ENCODE peak calls at places on chromosomes 4 and X, in six cellular contexts. D, M, O, N, L and Z are unnamed samples.

GRCh38 chr4:172515266-172515879 is 653.2 kb upstream of the GALNT7 start:
- DNase-seq in M (peak; percentile 41), O (peak; percentile 97), L (no peak), N (no peak), D (peak; percentile 51), Z (no peak)

GRCh38 chrX:2360731-2361130 is 140.0 kb downstream of the DHRSX start:
- DNase-seq in M (no peak), N (no peak), L (no peak), O (no peak), D (no peak), Z (no peak)

GRCh38 chr4:149708513-149709175 is 107.0 kb downstream of the IQCM start:
- DNase-seq in O (peak; percentile 50), D (no peak), L (no peak), M (peak; percentile 46), N (no peak), Z (no peak)

GRCh38 chr4:20764353-20764752 is 64.1 kb downstream of the PACRGL start:
- DNase-seq in M (peak; percentile 28), L (no peak), O (peak; percentile 19), D (no peak), N (no peak), Z (no peak)

GRCh38 chr4:82489076-82489475 is 58.7 kb downstream of the ENOPH1 start:
- DNase-seq in O (no peak), M (no peak), D (no peak), L (no peak), N (no peak), Z (no peak)

GRCh38 chrX:47143894-47144625 is 442 bp downstream of the NDUFB11 start:
- DNase-seq in N (no peak), D (no peak), L (no peak), M (peak; percentile 16), O (peak; percentile 61), Z (no peak)

GRCh38 chr4:3174371-3175338 is 74.3 kb upstream of the MSANTD1 start:
- DNase-seq in N (no peak), D (no peak), M (no peak), O (no peak), L (no peak), Z (no peak)

GRCh38 chr4:144355809-144356757 is 215.6 kb upstream of the GYPA start:
- DNase-seq in M (peak; percentile 78), L (no peak), D (peak; percentile 39), O (peak; percentile 94), N (peak; percentile 6), Z (peak; percentile 80)

GRCh38 chr4:40328383-40328782 is 6.8 kb upstream of the CHRNA9 start:
- DNase-seq in L (no peak), N (no peak), M (no peak), D (no peak), O (no peak), Z (no peak)

GRCh38 chrX:16204538-16204937 is 37.3 kb downstream of the MAGEB17 start:
- DNase-seq in L (no peak), O (no peak), D (no peak), M (no peak), N (no peak), Z (no peak)

GRCh38 chr4:4950891-4951290 is 68.4 kb downstream of the CYTL1 start:
- DNase-seq in D (no peak), L (no peak), M (no peak), O (no peak), N (no peak), Z (no peak)

GRCh38 chr4:156321203-156321602 is 367.5 kb upstream of the CTSO start:
- DNase-seq in M (peak; percentile 94), O (peak; percentile 57), L (no peak), N (peak; percentile 51), D (no peak), Z (no peak)

GRCh38 chr4:1249148-1249730 is 309 bp upstream of the CTBP1 start:
- DNase-seq in O (peak; percentile 86), D (peak; percentile 67), N (peak; percentile 67), L (peak; percentile 78), M (peak; percentile 86), Z (peak; percentile 80)

GRCh38 chr4:13558881-13559280 is 14.6 kb upstream of the NKX3-2 start:
- DNase-seq in L (no peak), M (no peak), N (no peak), D (no peak), O (no peak), Z (no peak)

GRCh38 chrX:106481341-106481740 is 130.4 kb upstream of the RADX start:
- DNase-seq in O (peak; percentile 48), D (peak; percentile 27), L (peak; percentile 60), M (peak; percentile 41), N (peak; percentile 55), Z (peak; percentile 48)

GRCh38 chrX:9207142-9207541 is 173.2 kb upstream of the FAM9B start:
- DNase-seq in N (no peak), D (no peak), M (peak; percentile 17), L (no peak), O (no peak), Z (no peak)

GRCh38 chrX:11412715-11413623 is 119.8 kb downstream of the AMELX start:
- DNase-seq in O (no peak), D (no peak), N (no peak), M (no peak), L (no peak), Z (no peak)

DNA sequence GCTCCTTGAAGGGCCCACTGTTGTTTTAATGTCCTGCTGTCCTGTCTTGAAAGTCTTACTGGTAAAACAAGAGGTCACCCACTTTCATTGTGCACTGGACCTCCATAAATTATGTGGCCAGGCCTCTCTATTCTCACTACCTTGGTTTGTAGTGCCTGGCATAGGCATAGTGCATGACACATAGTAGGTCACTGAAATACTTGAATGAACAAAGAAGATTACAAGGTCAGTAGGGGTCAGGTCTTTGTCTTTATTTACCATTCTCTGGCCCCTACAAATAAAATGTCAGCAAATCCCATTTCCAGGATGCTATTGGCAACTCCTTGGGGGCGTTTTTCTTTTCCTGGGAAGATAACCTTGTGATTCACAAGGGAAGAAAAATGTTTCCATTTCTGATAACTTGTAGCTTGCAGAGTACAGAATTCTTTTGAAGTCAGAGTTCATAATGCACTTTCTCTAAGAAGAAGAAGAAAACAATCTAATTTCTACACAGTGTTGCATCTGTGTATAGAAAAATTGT is 1.4 kb downstream of the PGM2 start:
- DNase-seq in N (no peak), L (no peak), D (no peak), O (no peak), M (no peak), Z (peak; percentile 57)
- H2AFZ ChIP-seq in N (no peak overlapping the region), L (no peak overlapping the region), D (no peak overlapping the region), O (no peak overlapping the region), M (no peak overlapping the region), Z (peak overlapping the region; percentile 98)

DNA sequence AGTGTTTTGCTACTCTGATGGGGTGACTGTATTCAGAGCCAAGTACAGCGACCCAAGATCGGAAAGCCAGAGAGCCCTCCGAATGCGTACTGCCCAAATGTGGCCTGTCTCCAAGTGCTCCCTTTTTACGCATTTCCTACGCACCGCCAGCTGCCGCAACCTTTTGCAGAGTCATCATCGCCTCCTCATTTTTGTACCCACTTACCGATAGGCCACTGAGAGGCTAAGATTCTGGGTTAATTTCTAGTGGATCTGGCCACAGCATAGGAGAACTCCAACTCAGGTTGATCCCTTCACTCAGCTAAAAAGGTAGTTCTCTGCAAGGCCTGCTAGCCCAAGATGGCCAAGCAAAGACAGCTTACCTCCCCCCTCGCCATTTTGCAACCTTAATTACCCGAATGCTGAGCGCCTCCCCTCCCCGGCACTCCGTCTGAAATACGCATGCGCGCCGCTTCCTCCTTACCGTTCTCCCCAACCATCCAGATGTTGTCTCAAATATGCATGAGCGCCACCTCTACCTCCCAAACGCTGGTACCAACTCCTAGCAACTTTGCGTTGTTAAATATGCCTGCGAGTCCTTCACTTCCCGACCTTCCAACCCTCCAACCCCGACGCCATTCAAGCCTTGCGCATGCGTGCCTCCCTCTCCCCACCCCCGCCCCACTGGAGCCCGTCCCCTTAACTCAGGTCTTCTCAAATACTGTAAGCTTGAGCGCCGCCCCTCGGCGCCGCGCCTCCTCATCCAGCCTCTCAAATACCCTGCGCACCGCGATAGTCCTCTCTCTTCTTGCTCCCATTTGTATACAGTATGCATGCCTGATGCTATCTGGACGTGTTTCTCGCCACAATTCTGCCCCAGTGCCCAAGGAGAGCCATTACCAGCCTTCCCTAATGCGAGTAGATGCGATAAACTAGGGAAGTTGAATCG is 11.8 kb upstream of the ZCCHC13 start:
- DNase-seq in L (peak; percentile 74), N (peak; percentile 83), O (peak; percentile 91), D (peak; percentile 88), M (peak; percentile 87), Z (peak; percentile 75)
- H3K4ac ChIP-seq in L (no peak overlapping the region), N (peak overlapping the region; percentile 39), O (peak overlapping the region; percentile 73), D (no peak overlapping the region), M (peak overlapping the region; percentile 98), Z (no peak overlapping the region)

DNA sequence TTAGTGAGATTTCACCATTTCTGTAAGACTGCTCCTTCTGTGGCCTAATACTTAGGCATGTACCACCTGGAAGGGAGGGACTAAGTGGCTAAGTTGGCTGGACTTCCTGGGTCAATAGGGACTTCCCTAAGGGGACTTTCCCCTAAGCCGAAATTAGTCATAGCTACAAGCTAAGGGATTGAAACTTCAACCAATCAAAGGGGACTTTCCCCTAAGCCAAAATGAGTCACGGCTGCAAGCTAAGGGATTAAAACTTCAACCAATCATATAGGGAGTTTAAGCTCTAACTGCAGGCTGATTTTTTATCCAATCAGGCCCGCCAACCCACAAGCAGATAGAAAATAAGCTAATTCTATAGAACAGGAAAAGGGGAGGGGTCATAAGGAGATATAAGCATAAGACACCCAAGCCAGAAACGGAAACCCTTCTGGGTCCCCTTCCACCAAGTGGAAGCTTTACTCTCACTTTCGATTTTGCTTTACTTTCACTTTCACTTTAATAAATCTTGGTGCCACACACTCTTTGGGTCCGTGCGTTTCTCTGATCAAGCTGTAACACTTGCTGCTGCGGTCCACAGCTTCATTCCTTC is 382.8 kb downstream of the KLHL4 start:
- DNase-seq in D (no peak), M (no peak), L (no peak), N (peak; percentile 9), O (peak; percentile 1), Z (no peak)
- H2AFZ ChIP-seq in D (no peak overlapping the region), M (no peak overlapping the region), L (no peak overlapping the region), N (no peak overlapping the region), O (no peak overlapping the region), Z (peak overlapping the region; percentile 82)

GRCh38 chr4:177308842-177309524 is 691 bp upstream of the NEIL3 start:
- DNase-seq in L (no peak), M (no peak), O (no peak), D (no peak), N (no peak), Z (no peak)

GRCh38 chr4:177308125-177308524 is 1.5 kb upstream of the NEIL3 start:
- DNase-seq in L (no peak), N (no peak), M (peak; percentile 85), D (no peak), O (peak; percentile 82), Z (no peak)

GRCh38 chr4:177313263-177313662 is 3.6 kb downstream of the NEIL3 start:
- DNase-seq in D (no peak), N (no peak), L (no peak), M (peak; percentile 51), O (peak; percentile 51), Z (no peak)

DNA sequence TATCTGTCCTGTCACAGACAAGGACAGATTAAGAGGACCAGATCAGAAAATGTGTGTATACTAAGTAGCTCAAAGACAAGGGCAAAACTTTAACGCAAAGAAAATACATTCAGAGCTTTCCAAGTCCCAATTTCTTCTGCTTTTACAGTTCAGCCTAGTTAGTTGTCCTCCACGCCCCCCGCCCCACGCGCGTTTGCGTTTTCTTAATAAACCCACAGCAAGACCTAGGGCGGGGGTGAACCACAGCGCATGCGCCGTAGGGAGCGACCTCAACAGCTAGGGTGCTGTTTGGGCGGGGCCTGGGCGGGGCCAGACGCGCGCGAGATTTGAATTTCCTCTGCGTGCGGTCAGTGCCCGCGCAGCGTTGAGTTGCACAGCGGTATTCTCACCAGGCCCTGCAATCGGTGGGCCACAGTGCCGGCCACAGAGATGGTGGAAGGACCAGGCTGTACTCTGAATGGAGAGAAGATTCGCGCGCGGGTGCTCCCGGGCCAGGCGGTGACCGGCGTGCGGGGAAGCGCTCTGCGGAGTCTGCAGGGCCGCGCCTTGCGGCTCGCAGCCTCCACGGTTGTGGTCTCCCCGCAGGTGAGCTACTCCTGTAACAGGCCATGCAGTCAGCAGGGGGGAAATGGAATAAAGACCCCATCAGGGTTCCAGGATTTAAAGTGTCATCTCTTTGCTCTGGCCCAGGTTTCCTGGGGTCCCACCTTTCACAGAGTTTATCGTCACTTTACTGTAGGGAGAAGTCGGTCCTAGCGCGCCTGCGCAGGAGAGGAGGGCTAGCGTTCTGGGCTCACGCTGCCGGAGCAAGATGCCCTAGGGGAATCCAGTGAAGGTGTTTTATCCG is at the start of gene NEIL3:
- DNase-seq in N (peak; percentile 83), D (peak; percentile 90), L (peak; percentile 90), O (peak; percentile 89), M (peak; percentile 79), Z (peak; percentile 80)
- H3K4ac ChIP-seq in N (no peak within 1 kb of the TSS), D (no peak within 1 kb of the TSS), L (no peak within 1 kb of the TSS), O (no peak within 1 kb of the TSS), M (peak within 1 kb of the TSS; percentile 89), Z (no peak within 1 kb of the TSS)